ENCODE peak calls at places on chromosomes 5 and 9, in five cellular contexts. One of them, this sample, is unnamed.

GRCh38 chr5:156476704-156477103 is 149.7 kb downstream of the SGCD start:
- DNase-seq in C1 segment of cervical spinal cord: no peak
- DNase-seq in stimulated activated CD4-positive, alpha-beta T cell treated with anti-CD3 and anti-CD28 coated beads, Interleukin-1b, Interleukin-23, amount 100 ng/mL, for 4 hours: no peak
- DNase-seq in H54: no peak
- DNase-seq in effector memory CD8-positive, alpha-beta T cell: no peak
- DNase-seq in this sample: no peak

GRCh38 chr5:36373527-36374086 is 71.9 kb upstream of the RANBP3L start:
- DNase-seq in C1 segment of cervical spinal cord: no peak
- DNase-seq in stimulated activated CD4-positive, alpha-beta T cell treated with anti-CD3 and anti-CD28 coated beads, Interleukin-1b, Interleukin-23, amount 100 ng/mL, for 4 hours: no peak
- DNase-seq in H54: peak
- DNase-seq in effector memory CD8-positive, alpha-beta T cell: no peak
- DNase-seq in this sample: no peak

GRCh38 chr9:34701769-34702736 is 7.9 kb downstream of the CCL21 start:
- DNase-seq in C1 segment of cervical spinal cord: peak
- DNase-seq in stimulated activated CD4-positive, alpha-beta T cell treated with anti-CD3 and anti-CD28 coated beads, Interleukin-1b, Interleukin-23, amount 100 ng/mL, for 4 hours: peak
- DNase-seq in H54: peak
- DNase-seq in effector memory CD8-positive, alpha-beta T cell: peak
- DNase-seq in this sample: peak

GRCh38 chr9:130663258-130664171 is 879 bp upstream of the PRDM12 start:
- DNase-seq in C1 segment of cervical spinal cord: no peak
- DNase-seq in stimulated activated CD4-positive, alpha-beta T cell treated with anti-CD3 and anti-CD28 coated beads, Interleukin-1b, Interleukin-23, amount 100 ng/mL, for 4 hours: no peak
- DNase-seq in H54: no peak
- DNase-seq in effector memory CD8-positive, alpha-beta T cell: no peak
- DNase-seq in this sample: no peak

GRCh38 chr5:61205013-61205412 is 42.7 kb upstream of the SMIM15 start:
- DNase-seq in C1 segment of cervical spinal cord: no peak
- DNase-seq in stimulated activated CD4-positive, alpha-beta T cell treated with anti-CD3 and anti-CD28 coated beads, Interleukin-1b, Interleukin-23, amount 100 ng/mL, for 4 hours: no peak
- DNase-seq in H54: no peak
- DNase-seq in effector memory CD8-positive, alpha-beta T cell: no peak
- DNase-seq in this sample: no peak

GRCh38 chr9:68416891-68417570 is 60.6 kb downstream of the PGM5 start:
- DNase-seq in C1 segment of cervical spinal cord: no peak
- DNase-seq in stimulated activated CD4-positive, alpha-beta T cell treated with anti-CD3 and anti-CD28 coated beads, Interleukin-1b, Interleukin-23, amount 100 ng/mL, for 4 hours: no peak
- DNase-seq in H54: no peak
- DNase-seq in effector memory CD8-positive, alpha-beta T cell: no peak
- DNase-seq in this sample: no peak

GRCh38 chr5:172584638-172585037 is 56.4 kb upstream of the NEURL1B start:
- DNase-seq in C1 segment of cervical spinal cord: no peak
- DNase-seq in stimulated activated CD4-positive, alpha-beta T cell treated with anti-CD3 and anti-CD28 coated beads, Interleukin-1b, Interleukin-23, amount 100 ng/mL, for 4 hours: no peak
- DNase-seq in H54: no peak
- DNase-seq in effector memory CD8-positive, alpha-beta T cell: no peak
- DNase-seq in this sample: no peak

GRCh38 chr9:124010303-124010664 is 1.3 kb upstream of the LHX2 start:
- DNase-seq in C1 segment of cervical spinal cord: no peak
- DNase-seq in stimulated activated CD4-positive, alpha-beta T cell treated with anti-CD3 and anti-CD28 coated beads, Interleukin-1b, Interleukin-23, amount 100 ng/mL, for 4 hours: no peak
- DNase-seq in H54: no peak
- DNase-seq in effector memory CD8-positive, alpha-beta T cell: no peak
- DNase-seq in this sample: no peak

GRCh38 chr5:78515665-78516064 is 132.9 kb downstream of the LHFPL2 start:
- DNase-seq in C1 segment of cervical spinal cord: no peak
- DNase-seq in stimulated activated CD4-positive, alpha-beta T cell treated with anti-CD3 and anti-CD28 coated beads, Interleukin-1b, Interleukin-23, amount 100 ng/mL, for 4 hours: no peak
- DNase-seq in H54: no peak
- DNase-seq in effector memory CD8-positive, alpha-beta T cell: no peak
- DNase-seq in this sample: no peak

GRCh38 chr5:169190860-169191259 is 110.1 kb downstream of the SLIT3 start:
- DNase-seq in C1 segment of cervical spinal cord: no peak
- DNase-seq in stimulated activated CD4-positive, alpha-beta T cell treated with anti-CD3 and anti-CD28 coated beads, Interleukin-1b, Interleukin-23, amount 100 ng/mL, for 4 hours: no peak
- DNase-seq in H54: no peak
- DNase-seq in effector memory CD8-positive, alpha-beta T cell: no peak
- DNase-seq in this sample: no peak

GRCh38 chr5:75964008-75964407 is 119.2 kb upstream of the SV2C start:
- DNase-seq in C1 segment of cervical spinal cord: no peak
- DNase-seq in stimulated activated CD4-positive, alpha-beta T cell treated with anti-CD3 and anti-CD28 coated beads, Interleukin-1b, Interleukin-23, amount 100 ng/mL, for 4 hours: no peak
- DNase-seq in H54: no peak
- DNase-seq in effector memory CD8-positive, alpha-beta T cell: no peak
- DNase-seq in this sample: no peak

GRCh38 chr5:150320048-150320555 is 17.4 kb upstream of the ARSI start:
- DNase-seq in C1 segment of cervical spinal cord: peak
- DNase-seq in stimulated activated CD4-positive, alpha-beta T cell treated with anti-CD3 and anti-CD28 coated beads, Interleukin-1b, Interleukin-23, amount 100 ng/mL, for 4 hours: no peak
- DNase-seq in H54: no peak
- DNase-seq in effector memory CD8-positive, alpha-beta T cell: no peak
- DNase-seq in this sample: no peak

GRCh38 chr5:141208478-141208877 is at the start of gene PCDHB12:
- DNase-seq in C1 segment of cervical spinal cord: no peak
- DNase-seq in stimulated activated CD4-positive, alpha-beta T cell treated with anti-CD3 and anti-CD28 coated beads, Interleukin-1b, Interleukin-23, amount 100 ng/mL, for 4 hours: no peak
- DNase-seq in H54: no peak
- DNase-seq in effector memory CD8-positive, alpha-beta T cell: no peak
- DNase-seq in this sample: no peak

GRCh38 chr5:3590967-3591900 is 4.4 kb upstream of the IRX1 start:
- DNase-seq in C1 segment of cervical spinal cord: no peak
- DNase-seq in stimulated activated CD4-positive, alpha-beta T cell treated with anti-CD3 and anti-CD28 coated beads, Interleukin-1b, Interleukin-23, amount 100 ng/mL, for 4 hours: no peak
- DNase-seq in H54: no peak
- DNase-seq in effector memory CD8-positive, alpha-beta T cell: no peak
- DNase-seq in this sample: no peak

GRCh38 chr5:170266570-170267379 is 30.8 kb downstream of the LCP2 start:
- DNase-seq in C1 segment of cervical spinal cord: no peak
- DNase-seq in stimulated activated CD4-positive, alpha-beta T cell treated with anti-CD3 and anti-CD28 coated beads, Interleukin-1b, Interleukin-23, amount 100 ng/mL, for 4 hours: peak
- DNase-seq in H54: no peak
- DNase-seq in effector memory CD8-positive, alpha-beta T cell: no peak
- DNase-seq in this sample: peak

GRCh38 chr5:61344187-61344944 is 12.3 kb downstream of the ZSWIM6 start:
- DNase-seq in C1 segment of cervical spinal cord: no peak
- DNase-seq in stimulated activated CD4-positive, alpha-beta T cell treated with anti-CD3 and anti-CD28 coated beads, Interleukin-1b, Interleukin-23, amount 100 ng/mL, for 4 hours: no peak
- DNase-seq in H54: no peak
- DNase-seq in effector memory CD8-positive, alpha-beta T cell: no peak
- DNase-seq in this sample: no peak

GRCh38 chr5:134586866-134587524 is 45.6 kb downstream of the SAR1B start:
- DNase-seq in C1 segment of cervical spinal cord: peak
- DNase-seq in stimulated activated CD4-positive, alpha-beta T cell treated with anti-CD3 and anti-CD28 coated beads, Interleukin-1b, Interleukin-23, amount 100 ng/mL, for 4 hours: peak
- DNase-seq in H54: peak
- DNase-seq in effector memory CD8-positive, alpha-beta T cell: peak
- DNase-seq in this sample: peak

GRCh38 chr5:141001466-141001853 is 35.2 kb downstream of the PCDHAC2 start:
- DNase-seq in C1 segment of cervical spinal cord: no peak
- DNase-seq in stimulated activated CD4-positive, alpha-beta T cell treated with anti-CD3 and anti-CD28 coated beads, Interleukin-1b, Interleukin-23, amount 100 ng/mL, for 4 hours: no peak
- DNase-seq in H54: peak
- DNase-seq in effector memory CD8-positive, alpha-beta T cell: no peak
- DNase-seq in this sample: no peak

GRCh38 chr9:111969061-111969460 is 72.4 kb downstream of the UGCG start:
- DNase-seq in C1 segment of cervical spinal cord: no peak
- DNase-seq in stimulated activated CD4-positive, alpha-beta T cell treated with anti-CD3 and anti-CD28 coated beads, Interleukin-1b, Interleukin-23, amount 100 ng/mL, for 4 hours: no peak
- DNase-seq in H54: no peak
- DNase-seq in effector memory CD8-positive, alpha-beta T cell: no peak
- DNase-seq in this sample: no peak

GRCh38 chr9:89383030-89383720 is 64.9 kb downstream of the SECISBP2 start:
- DNase-seq in C1 segment of cervical spinal cord: no peak
- DNase-seq in stimulated activated CD4-positive, alpha-beta T cell treated with anti-CD3 and anti-CD28 coated beads, Interleukin-1b, Interleukin-23, amount 100 ng/mL, for 4 hours: no peak
- DNase-seq in H54: no peak
- DNase-seq in effector memory CD8-positive, alpha-beta T cell: no peak
- DNase-seq in this sample: no peak

GRCh38 chr9:71767421-71768321 is 642 bp downstream of the CEMIP2 start:
- DNase-seq in C1 segment of cervical spinal cord: no peak
- DNase-seq in stimulated activated CD4-positive, alpha-beta T cell treated with anti-CD3 and anti-CD28 coated beads, Interleukin-1b, Interleukin-23, amount 100 ng/mL, for 4 hours: no peak
- DNase-seq in H54: no peak
- DNase-seq in effector memory CD8-positive, alpha-beta T cell: no peak
- DNase-seq in this sample: no peak

GRCh38 chr5:14901462-14902051 is 30.0 kb upstream of the ANKH start:
- DNase-seq in C1 segment of cervical spinal cord: no peak
- DNase-seq in stimulated activated CD4-positive, alpha-beta T cell treated with anti-CD3 and anti-CD28 coated beads, Interleukin-1b, Interleukin-23, amount 100 ng/mL, for 4 hours: no peak
- DNase-seq in H54: no peak
- DNase-seq in effector memory CD8-positive, alpha-beta T cell: no peak
- DNase-seq in this sample: no peak

GRCh38 chr5:140083650-140084049 is 30.3 kb upstream of the PURA start:
- DNase-seq in C1 segment of cervical spinal cord: no peak
- DNase-seq in stimulated activated CD4-positive, alpha-beta T cell treated with anti-CD3 and anti-CD28 coated beads, Interleukin-1b, Interleukin-23, amount 100 ng/mL, for 4 hours: no peak
- DNase-seq in H54: no peak
- DNase-seq in effector memory CD8-positive, alpha-beta T cell: no peak
- DNase-seq in this sample: no peak

GRCh38 chr9:89501311-89501898 is 3.5 kb upstream of the SEMA4D start:
- DNase-seq in C1 segment of cervical spinal cord: no peak
- DNase-seq in stimulated activated CD4-positive, alpha-beta T cell treated with anti-CD3 and anti-CD28 coated beads, Interleukin-1b, Interleukin-23, amount 100 ng/mL, for 4 hours: no peak
- DNase-seq in H54: no peak
- DNase-seq in effector memory CD8-positive, alpha-beta T cell: no peak
- DNase-seq in this sample: no peak

GRCh38 chr5:7529880-7530279 is 133.9 kb downstream of the ADCY2 start:
- DNase-seq in C1 segment of cervical spinal cord: no peak
- DNase-seq in stimulated activated CD4-positive, alpha-beta T cell treated with anti-CD3 and anti-CD28 coated beads, Interleukin-1b, Interleukin-23, amount 100 ng/mL, for 4 hours: no peak
- DNase-seq in H54: no peak
- DNase-seq in effector memory CD8-positive, alpha-beta T cell: no peak
- DNase-seq in this sample: no peak

GRCh38 chr5:32522429-32523143 is 62.8 kb upstream of the SUB1 start:
- DNase-seq in C1 segment of cervical spinal cord: no peak
- DNase-seq in stimulated activated CD4-positive, alpha-beta T cell treated with anti-CD3 and anti-CD28 coated beads, Interleukin-1b, Interleukin-23, amount 100 ng/mL, for 4 hours: no peak
- DNase-seq in H54: peak
- DNase-seq in effector memory CD8-positive, alpha-beta T cell: no peak
- DNase-seq in this sample: peak

GRCh38 chr5:77356740-77357139 is 135.4 kb downstream of the WDR41 start:
- DNase-seq in C1 segment of cervical spinal cord: no peak
- DNase-seq in stimulated activated CD4-positive, alpha-beta T cell treated with anti-CD3 and anti-CD28 coated beads, Interleukin-1b, Interleukin-23, amount 100 ng/mL, for 4 hours: no peak
- DNase-seq in H54: no peak
- DNase-seq in effector memory CD8-positive, alpha-beta T cell: no peak
- DNase-seq in this sample: no peak

GRCh38 chr9:128685636-128686489 is 3.2 kb upstream of the SET start:
- DNase-seq in C1 segment of cervical spinal cord: no peak
- DNase-seq in stimulated activated CD4-positive, alpha-beta T cell treated with anti-CD3 and anti-CD28 coated beads, Interleukin-1b, Interleukin-23, amount 100 ng/mL, for 4 hours: peak
- DNase-seq in H54: no peak
- DNase-seq in effector memory CD8-positive, alpha-beta T cell: no peak
- DNase-seq in this sample: peak

GRCh38 chr5:179378441-179379271 is 33.4 kb upstream of the ADAMTS2 start:
- DNase-seq in C1 segment of cervical spinal cord: no peak
- DNase-seq in stimulated activated CD4-positive, alpha-beta T cell treated with anti-CD3 and anti-CD28 coated beads, Interleukin-1b, Interleukin-23, amount 100 ng/mL, for 4 hours: no peak
- DNase-seq in H54: no peak
- DNase-seq in effector memory CD8-positive, alpha-beta T cell: no peak
- DNase-seq in this sample: no peak

GRCh38 chr5:73299017-73299630 is 126.1 kb downstream of the TMEM174 start:
- DNase-seq in C1 segment of cervical spinal cord: no peak
- DNase-seq in stimulated activated CD4-positive, alpha-beta T cell treated with anti-CD3 and anti-CD28 coated beads, Interleukin-1b, Interleukin-23, amount 100 ng/mL, for 4 hours: no peak
- DNase-seq in H54: no peak
- DNase-seq in effector memory CD8-positive, alpha-beta T cell: no peak
- DNase-seq in this sample: no peak